ENCODE peak calls at places on chromosomes 7 and 10, in ten cellular contexts. One of them, this sample, is unnamed.

GRCh38 chr10:126063353-126063791 is 167.0 kb downstream of the FANK1 start:
- DNase-seq in OCI-LY7: no peak
- DNase-seq in fibroblast of lung: peak; percentile 82
- DNase-seq in PC-3: peak; percentile 81
- DNase-seq in lower lobe of right lung: no peak
- DNase-seq in cardiac muscle cell: peak; percentile 51
- DNase-seq in adrenal gland: no peak
- DNase-seq in testis: no peak
- DNase-seq in CD8-positive, alpha-beta T cell: no peak
- DNase-seq in uterus: no peak
- DNase-seq in this sample: no peak

GRCh38 chr10:128716181-128716580 is 590.0 kb upstream of the MKI67 start:
- DNase-seq in adrenal gland: no peak
- DNase-seq in OCI-LY7: no peak
- DNase-seq in testis: no peak
- DNase-seq in fibroblast of lung: no peak
- DNase-seq in lower lobe of right lung: no peak
- DNase-seq in uterus: no peak
- DNase-seq in cardiac muscle cell: no peak
- DNase-seq in CD8-positive, alpha-beta T cell: no peak
- DNase-seq in PC-3: no peak
- DNase-seq in this sample: no peak

GRCh38 chr10:19788075-19788686 is 28.1 kb upstream of the PLXDC2 start:
- DNase-seq in PC-3: peak; percentile 55
- DNase-seq in cardiac muscle cell: peak; percentile 82
- DNase-seq in OCI-LY7: peak; percentile 30
- DNase-seq in lower lobe of right lung: no peak
- DNase-seq in CD8-positive, alpha-beta T cell: no peak
- DNase-seq in testis: peak; percentile 76
- DNase-seq in fibroblast of lung: peak; percentile 80
- DNase-seq in uterus: no peak
- DNase-seq in adrenal gland: peak; percentile 39
- DNase-seq in this sample: peak; percentile 70

GRCh38 chr10:4359003-4359402 is 467.0 kb upstream of the AKR1E2 start:
- DNase-seq in lower lobe of right lung: no peak
- DNase-seq in adrenal gland: no peak
- DNase-seq in fibroblast of lung: peak; percentile 65
- DNase-seq in CD8-positive, alpha-beta T cell: no peak
- DNase-seq in PC-3: no peak
- DNase-seq in OCI-LY7: no peak
- DNase-seq in uterus: no peak
- DNase-seq in cardiac muscle cell: peak; percentile 59
- DNase-seq in testis: no peak
- DNase-seq in this sample: no peak

GRCh38 chr7:79240413-79240812 is 213.1 kb downstream of the MAGI2 start:
- DNase-seq in CD8-positive, alpha-beta T cell: no peak
- DNase-seq in cardiac muscle cell: no peak
- DNase-seq in adrenal gland: no peak
- DNase-seq in lower lobe of right lung: no peak
- DNase-seq in uterus: no peak
- DNase-seq in OCI-LY7: no peak
- DNase-seq in PC-3: no peak
- DNase-seq in fibroblast of lung: peak; percentile 16
- DNase-seq in testis: no peak
- DNase-seq in this sample: no peak

GRCh38 chr7:101816499-101817030 is 861 bp upstream of the CUX1 start:
- DNase-seq in cardiac muscle cell: peak; percentile 56
- DNase-seq in OCI-LY7: peak; percentile 60
- DNase-seq in testis: peak; percentile 30
- DNase-seq in adrenal gland: peak; percentile 56
- DNase-seq in uterus: peak; percentile 58
- DNase-seq in lower lobe of right lung: peak; percentile 59
- DNase-seq in CD8-positive, alpha-beta T cell: no peak
- DNase-seq in PC-3: peak; percentile 43
- DNase-seq in fibroblast of lung: peak; percentile 44
- DNase-seq in this sample: peak; percentile 80

GRCh38 chr7:120320218-120320961 is 47.4 kb downstream of the KCND2 start:
- DNase-seq in testis: no peak
- DNase-seq in uterus: no peak
- DNase-seq in lower lobe of right lung: no peak
- DNase-seq in adrenal gland: no peak
- DNase-seq in CD8-positive, alpha-beta T cell: no peak
- DNase-seq in fibroblast of lung: no peak
- DNase-seq in PC-3: no peak
- DNase-seq in OCI-LY7: no peak
- DNase-seq in cardiac muscle cell: peak; percentile 17
- DNase-seq in this sample: no peak

GRCh38 chr7:86689363-86689762 is 45.7 kb downstream of the GRM3 start:
- DNase-seq in OCI-LY7: no peak
- DNase-seq in CD8-positive, alpha-beta T cell: no peak
- DNase-seq in PC-3: no peak
- DNase-seq in uterus: no peak
- DNase-seq in lower lobe of right lung: no peak
- DNase-seq in testis: no peak
- DNase-seq in adrenal gland: no peak
- DNase-seq in cardiac muscle cell: no peak
- DNase-seq in fibroblast of lung: no peak
- DNase-seq in this sample: no peak

GRCh38 chr7:150428671-150429451 is 21.6 kb upstream of the GIMAP8 start:
- DNase-seq in adrenal gland: peak; percentile 89
- DNase-seq in cardiac muscle cell: peak; percentile 64
- DNase-seq in fibroblast of lung: peak; percentile 73
- DNase-seq in PC-3: peak; percentile 94
- DNase-seq in uterus: no peak
- DNase-seq in CD8-positive, alpha-beta T cell: no peak
- DNase-seq in OCI-LY7: no peak
- DNase-seq in lower lobe of right lung: no peak
- DNase-seq in testis: peak; percentile 46
- DNase-seq in this sample: no peak

GRCh38 chr10:130498934-130499333 is 362.7 kb downstream of the GLRX3 start:
- DNase-seq in PC-3: no peak
- DNase-seq in fibroblast of lung: no peak
- DNase-seq in CD8-positive, alpha-beta T cell: no peak
- DNase-seq in OCI-LY7: no peak
- DNase-seq in testis: peak; percentile 11
- DNase-seq in cardiac muscle cell: no peak
- DNase-seq in lower lobe of right lung: no peak
- DNase-seq in uterus: no peak
- DNase-seq in adrenal gland: no peak
- DNase-seq in this sample: no peak

GRCh38 chr7:82605247-82605864 is 161.8 kb upstream of the CACNA2D1 start:
- DNase-seq in fibroblast of lung: peak; percentile 58
- DNase-seq in testis: peak; percentile 58
- DNase-seq in lower lobe of right lung: no peak
- DNase-seq in uterus: no peak
- DNase-seq in adrenal gland: peak; percentile 17
- DNase-seq in CD8-positive, alpha-beta T cell: no peak
- DNase-seq in PC-3: peak; percentile 59
- DNase-seq in cardiac muscle cell: peak; percentile 72
- DNase-seq in OCI-LY7: peak; percentile 29
- DNase-seq in this sample: peak; percentile 60

GRCh38 chr7:12103948-12104347 is 107.1 kb upstream of the TMEM106B start:
- DNase-seq in adrenal gland: no peak
- DNase-seq in OCI-LY7: no peak
- DNase-seq in CD8-positive, alpha-beta T cell: no peak
- DNase-seq in lower lobe of right lung: no peak
- DNase-seq in PC-3: peak; percentile 15
- DNase-seq in uterus: no peak
- DNase-seq in testis: no peak
- DNase-seq in cardiac muscle cell: no peak
- DNase-seq in fibroblast of lung: no peak
- DNase-seq in this sample: no peak

GRCh38 chr10:75776738-75777504 is 345.5 kb downstream of the LRMDA start:
- DNase-seq in adrenal gland: peak; percentile 12
- DNase-seq in CD8-positive, alpha-beta T cell: no peak
- DNase-seq in PC-3: peak; percentile 41
- DNase-seq in fibroblast of lung: no peak
- DNase-seq in testis: no peak
- DNase-seq in lower lobe of right lung: no peak
- DNase-seq in cardiac muscle cell: no peak
- DNase-seq in OCI-LY7: no peak
- DNase-seq in uterus: no peak
- DNase-seq in this sample: no peak

GRCh38 chr7:26348987-26349809 is 57.5 kb downstream of the SNX10 start:
- DNase-seq in PC-3: peak; percentile 64
- DNase-seq in cardiac muscle cell: no peak
- DNase-seq in OCI-LY7: no peak
- DNase-seq in testis: no peak
- DNase-seq in fibroblast of lung: no peak
- DNase-seq in uterus: no peak
- DNase-seq in adrenal gland: no peak
- DNase-seq in CD8-positive, alpha-beta T cell: no peak
- DNase-seq in lower lobe of right lung: no peak
- DNase-seq in this sample: no peak

GRCh38 chr10:60594476-60595051 is 183.7 kb upstream of the CDK1 start:
- DNase-seq in fibroblast of lung: no peak
- DNase-seq in testis: no peak
- DNase-seq in CD8-positive, alpha-beta T cell: no peak
- DNase-seq in uterus: no peak
- DNase-seq in PC-3: peak; percentile 73
- DNase-seq in OCI-LY7: no peak
- DNase-seq in cardiac muscle cell: no peak
- DNase-seq in lower lobe of right lung: no peak
- DNase-seq in adrenal gland: no peak
- DNase-seq in this sample: no peak

GRCh38 chr7:1475393-1475792 is 16.1 kb upstream of the MICALL2 start:
- DNase-seq in lower lobe of right lung: no peak
- DNase-seq in testis: no peak
- DNase-seq in cardiac muscle cell: no peak
- DNase-seq in adrenal gland: no peak
- DNase-seq in CD8-positive, alpha-beta T cell: no peak
- DNase-seq in fibroblast of lung: no peak
- DNase-seq in uterus: no peak
- DNase-seq in OCI-LY7: no peak
- DNase-seq in PC-3: no peak
- DNase-seq in this sample: no peak
- H3K36me3 ChIP-seq in lower lobe of right lung: peaks cover 100% of the 10 kb centered on the region
- H3K36me3 ChIP-seq in testis: no peaks in the 10 kb centered on the region
- H3K36me3 ChIP-seq in cardiac muscle cell: peaks cover 18% of the 10 kb centered on the region
- H3K36me3 ChIP-seq in adrenal gland: peaks cover 70% of the 10 kb centered on the region
- H3K36me3 ChIP-seq in CD8-positive, alpha-beta T cell: no peaks in the 10 kb centered on the region
- H3K36me3 ChIP-seq in fibroblast of lung: peaks cover 30% of the 10 kb centered on the region
- H3K36me3 ChIP-seq in uterus: no peaks in the 10 kb centered on the region
- H3K36me3 ChIP-seq in OCI-LY7: peaks cover 82% of the 10 kb centered on the region
- H3K36me3 ChIP-seq in PC-3: peaks cover 11% of the 10 kb centered on the region
- H3K36me3 ChIP-seq in this sample: no peaks in the 10 kb centered on the region

DNA sequence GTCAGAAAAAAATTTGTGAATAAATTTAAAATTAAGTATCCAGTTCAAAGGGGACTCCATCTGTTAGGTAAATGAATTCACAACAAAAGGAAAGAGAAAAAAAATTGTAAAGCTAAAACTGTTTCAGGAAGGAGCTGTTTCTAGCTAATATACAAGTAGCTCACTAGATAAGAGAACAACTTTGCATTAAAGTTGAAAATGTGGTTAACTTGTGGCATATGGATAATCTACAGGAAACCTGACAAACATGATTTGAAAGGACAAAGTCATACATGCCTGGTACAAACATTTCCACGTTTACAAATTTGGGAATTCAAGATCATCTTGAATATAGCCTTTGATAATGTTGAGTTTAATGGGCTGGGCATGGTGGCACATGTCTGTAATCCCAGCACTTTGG is 8.9 kb downstream of the NT5C3A start:
- DNase-seq in cardiac muscle cell: no peak
- DNase-seq in testis: no peak
- DNase-seq in uterus: no peak
- DNase-seq in lower lobe of right lung: no peak
- DNase-seq in OCI-LY7: no peak
- DNase-seq in CD8-positive, alpha-beta T cell: no peak
- DNase-seq in adrenal gland: no peak
- DNase-seq in fibroblast of lung: no peak
- DNase-seq in PC-3: no peak
- DNase-seq in this sample: no peak
- H3K27ac ChIP-seq in cardiac muscle cell: no peak overlapping the region
- H3K27ac ChIP-seq in testis: no peak overlapping the region
- H3K27ac ChIP-seq in uterus: no peak overlapping the region
- H3K27ac ChIP-seq in lower lobe of right lung: no peak overlapping the region
- H3K27ac ChIP-seq in OCI-LY7: peak overlapping the region; percentile 78
- H3K27ac ChIP-seq in CD8-positive, alpha-beta T cell: no peak overlapping the region
- H3K27ac ChIP-seq in adrenal gland: no peak overlapping the region
- H3K27ac ChIP-seq in fibroblast of lung: no peak overlapping the region
- H3K27ac ChIP-seq in PC-3: no peak overlapping the region
- H3K27ac ChIP-seq in this sample: no peak overlapping the region

DNA sequence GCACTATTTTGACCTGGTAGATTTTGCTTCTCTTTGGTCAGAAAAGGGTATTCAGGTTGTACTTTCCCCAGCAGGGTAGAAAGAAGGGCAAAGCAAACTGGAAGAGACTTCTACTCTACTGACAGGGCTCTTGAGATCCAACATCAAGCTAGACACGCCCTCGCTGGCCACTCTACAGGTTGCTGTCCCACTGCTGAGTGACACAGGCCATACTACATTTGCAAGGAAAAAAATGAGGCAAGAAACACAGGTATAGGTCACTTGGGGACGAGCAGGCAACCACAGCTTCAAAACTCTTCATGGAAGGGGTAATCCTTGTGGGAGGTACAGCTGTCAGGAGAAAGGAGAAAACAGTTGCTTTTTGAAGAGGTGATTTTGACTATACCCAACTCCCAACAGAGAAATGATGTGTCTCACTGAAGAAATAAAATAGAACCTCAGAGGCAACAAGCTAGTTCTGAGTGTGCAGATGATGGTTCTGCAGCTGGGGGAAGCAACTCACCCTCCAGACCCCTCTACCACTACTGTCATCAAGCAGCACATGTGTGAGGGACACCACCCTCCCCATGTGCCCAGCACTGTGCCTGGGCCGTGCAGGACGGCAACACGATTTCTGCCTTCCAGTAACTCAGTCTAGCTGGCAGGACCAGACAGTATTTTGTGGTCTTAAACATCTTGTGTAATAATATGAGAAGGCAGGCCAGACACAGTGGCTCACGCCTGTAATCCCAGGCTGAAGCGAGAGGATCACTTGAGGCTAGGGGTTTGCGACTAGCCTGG is 16.3 kb downstream of the AKR1B1 start:
- DNase-seq in PC-3: no peak
- DNase-seq in cardiac muscle cell: no peak
- DNase-seq in testis: no peak
- DNase-seq in uterus: no peak
- DNase-seq in fibroblast of lung: no peak
- DNase-seq in OCI-LY7: no peak
- DNase-seq in adrenal gland: no peak
- DNase-seq in CD8-positive, alpha-beta T cell: no peak
- DNase-seq in lower lobe of right lung: no peak
- DNase-seq in this sample: no peak
- H3K36me3 ChIP-seq in PC-3: no peaks in the 10 kb centered on the region
- H3K36me3 ChIP-seq in cardiac muscle cell: peaks cover 10% of the 10 kb centered on the region
- H3K36me3 ChIP-seq in testis: no peaks in the 10 kb centered on the region
- H3K36me3 ChIP-seq in uterus: no peaks in the 10 kb centered on the region
- H3K36me3 ChIP-seq in fibroblast of lung: peaks cover 23% of the 10 kb centered on the region
- H3K36me3 ChIP-seq in OCI-LY7: peaks cover 78% of the 10 kb centered on the region
- H3K36me3 ChIP-seq in adrenal gland: peaks cover 74% of the 10 kb centered on the region
- H3K36me3 ChIP-seq in CD8-positive, alpha-beta T cell: peaks cover 51% of the 10 kb centered on the region
- H3K36me3 ChIP-seq in lower lobe of right lung: peaks cover 76% of the 10 kb centered on the region
- H3K36me3 ChIP-seq in this sample: no peaks in the 10 kb centered on the region

DNA sequence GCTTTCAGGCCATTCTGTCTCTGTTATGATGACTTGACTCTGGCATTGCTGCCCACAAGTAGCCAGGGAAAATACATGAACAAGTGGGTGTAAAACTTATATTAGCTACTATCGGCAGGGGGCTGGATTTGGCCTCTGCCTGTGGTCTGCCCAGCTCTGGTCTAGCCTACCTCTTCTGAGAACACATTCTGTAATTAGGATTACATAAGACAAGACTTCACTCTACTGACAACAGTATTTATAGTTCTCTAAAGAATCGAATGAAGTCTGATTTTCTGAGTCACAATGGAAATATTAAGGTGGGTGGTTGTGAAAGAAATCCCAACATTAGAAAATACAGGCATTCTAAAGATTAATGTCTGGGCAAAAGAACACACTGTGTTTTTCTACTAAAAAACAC is 55.5 kb downstream of the DLD start:
- DNase-seq in CD8-positive, alpha-beta T cell: no peak
- DNase-seq in PC-3: no peak
- DNase-seq in fibroblast of lung: no peak
- DNase-seq in cardiac muscle cell: no peak
- DNase-seq in lower lobe of right lung: no peak
- DNase-seq in OCI-LY7: no peak
- DNase-seq in uterus: no peak
- DNase-seq in adrenal gland: no peak
- DNase-seq in testis: no peak
- DNase-seq in this sample: no peak
- H3K27ac ChIP-seq in CD8-positive, alpha-beta T cell: no peak overlapping the region
- H3K27ac ChIP-seq in PC-3: no peak overlapping the region
- H3K27ac ChIP-seq in fibroblast of lung: no peak overlapping the region
- H3K27ac ChIP-seq in cardiac muscle cell: no peak overlapping the region
- H3K27ac ChIP-seq in lower lobe of right lung: no peak overlapping the region
- H3K27ac ChIP-seq in OCI-LY7: no peak overlapping the region
- H3K27ac ChIP-seq in uterus: no peak overlapping the region
- H3K27ac ChIP-seq in adrenal gland: peak overlapping the region; percentile 11
- H3K27ac ChIP-seq in testis: no peak overlapping the region
- H3K27ac ChIP-seq in this sample: peak overlapping the region; percentile 6